ENCODE peak calls at places on chromosome 17, in four cellular contexts. G is WTC11, Q is MM.1S, P is fibroblast of lung. Y is an unnamed sample.

GRCh38 chr17:29710891-29711418 is 88.2 kb upstream of the CORO6 start:
- DNase-seq in G (no peak), P (peak; percentile 52), Q (no peak), Y (no peak)

GRCh38 chr17:82963104-82963950 is 116.1 kb upstream of the METRNL start:
- DNase-seq in P (peak; percentile 62), G (peak; percentile 86), Q (no peak), Y (peak; percentile 79)

GRCh38 chr17:68307443-68307842 is 16.1 kb downstream of the ARSG start:
- DNase-seq in Q (no peak), P (no peak), G (no peak), Y (no peak)

GRCh38 chr17:82959990-82960418 is 119.4 kb upstream of the METRNL start:
- DNase-seq in P (no peak), Q (no peak), G (no peak), Y (no peak)

GRCh38 chr17:45896803-45897693 is 2.7 kb downstream of the MAPT start:
- DNase-seq in P (no peak), G (peak; percentile 54), Q (no peak), Y (no peak)

GRCh38 chr17:83202002-83203000 is 122.9 kb downstream of the METRNL start:
- DNase-seq in Q (no peak), G (peak; percentile 7), P (no peak), Y (no peak)

GRCh38 chr17:82332669-82333278 is 792 bp downstream of the SECTM1 start:
- DNase-seq in G (no peak), Q (peak; percentile 71), P (peak; percentile 62), Y (peak; percentile 76)

GRCh38 chr17:79783891-79784290 is 5.9 kb downstream of the CBX2 start:
- DNase-seq in P (no peak), Q (no peak), G (no peak), Y (no peak)

GRCh38 chr17:32274101-32274500 is 8.5 kb downstream of the RHBDL3 start:
- DNase-seq in G (no peak), Q (no peak), P (no peak), Y (no peak)

GRCh38 chr17:56863974-56864373 is 30.0 kb downstream of the DGKE start:
- DNase-seq in Q (no peak), G (no peak), P (no peak), Y (no peak)

GRCh38 chr17:56868716-56869115 is 34.8 kb downstream of the DGKE start:
- DNase-seq in Q (no peak), P (no peak), G (no peak), Y (no peak)

GRCh38 chr17:56866076-56866475 is 32.1 kb downstream of the DGKE start:
- DNase-seq in P (no peak), G (no peak), Q (no peak), Y (no peak)

GRCh38 chr17:56867948-56868376 is 34.0 kb downstream of the DGKE start:
- DNase-seq in P (peak; percentile 30), G (no peak), Q (no peak), Y (no peak)

GRCh38 chr17:56866496-56866895 is 32.5 kb downstream of the DGKE start:
- DNase-seq in G (no peak), P (no peak), Q (no peak), Y (no peak)
- TF ChIP-seq CTCF in G (no peak), P (no peak), Q (peak; percentile 6), Y (no peak)

GRCh38 chr17:71983828-71984227 is 137.0 kb upstream of the SOX9 start:
- DNase-seq in P (no peak), G (no peak), Q (no peak), Y (no peak)
- TF ChIP-seq CTCF in P (no peak), G (no peak), Q (no peak), Y (no peak)

GRCh38 chr17:15456972-15457722 is 10.3 kb downstream of the CDRT4 start:
- DNase-seq in P (peak; percentile 87), Q (no peak), G (no peak), Y (no peak)
- TF ChIP-seq CTCF in P (peak; percentile 63), Q (no peak), G (no peak), Y (no peak)

DNA sequence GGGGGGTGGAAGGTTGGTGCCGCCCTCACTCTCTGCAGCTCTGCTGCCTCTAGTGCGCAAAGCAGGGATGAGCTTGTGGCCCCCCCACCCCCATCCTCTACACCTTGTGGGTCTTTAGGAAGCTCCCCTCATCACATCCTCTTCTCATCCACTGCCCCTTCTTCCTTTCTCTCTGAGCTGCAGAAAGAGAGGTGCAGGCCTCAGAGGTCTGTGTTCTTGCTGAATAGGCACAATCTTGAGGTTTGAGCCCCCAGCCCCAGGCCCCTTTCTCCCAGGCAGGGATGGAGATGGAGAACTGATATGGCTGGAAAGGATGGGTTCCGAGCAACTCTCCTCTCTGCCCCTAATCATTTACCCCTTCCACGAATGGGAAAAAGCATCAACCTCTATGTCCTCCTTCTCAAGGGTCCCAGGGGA is 2.6 kb downstream of the CACNA1G start:
- DNase-seq in Q (no peak), P (no peak), G (no peak), Y (no peak)
- TF ChIP-seq CTCF in Q (no peak), P (no peak), G (no peak), Y (no peak)

GRCh38 chr17:63024201-63024600 is 58.2 kb downstream of the TANC2 start:
- DNase-seq in G (no peak), Q (no peak), P (no peak), Y (no peak)

GRCh38 chr17:63024716-63025115 is 58.7 kb downstream of the TANC2 start:
- DNase-seq in P (peak; percentile 79), Q (no peak), G (no peak), Y (no peak)

GRCh38 chr17:63022567-63022966 is 56.5 kb downstream of the TANC2 start:
- DNase-seq in Q (no peak), P (no peak), G (no peak), Y (no peak)

GRCh38 chr17:63019138-63019873 is 53.3 kb downstream of the TANC2 start:
- DNase-seq in P (no peak), G (no peak), Q (no peak), Y (no peak)

GRCh38 chr17:63023049-63023448 is 57.0 kb downstream of the TANC2 start:
- DNase-seq in Q (no peak), P (no peak), G (no peak), Y (no peak)
- TF ChIP-seq CTCF in Q (no peak), P (no peak), G (no peak), Y (no peak)

GRCh38 chr17:44081681-44082080 is 11.1 kb downstream of the G6PC3 start:
- DNase-seq in P (peak; percentile 46), Q (no peak), G (no peak), Y (no peak)

GRCh38 chr17:44084921-44085320 is 14.4 kb downstream of the G6PC3 start:
- DNase-seq in P (no peak), Q (no peak), G (no peak), Y (no peak)

GRCh38 chr17:44084131-44084538 is 13.6 kb downstream of the G6PC3 start:
- DNase-seq in Q (peak; percentile 29), G (peak; percentile 69), P (no peak), Y (peak; percentile 45)

GRCh38 chr17:44082206-44082605 is 11.7 kb downstream of the G6PC3 start:
- DNase-seq in P (no peak), Q (no peak), G (no peak), Y (no peak)

DNA sequence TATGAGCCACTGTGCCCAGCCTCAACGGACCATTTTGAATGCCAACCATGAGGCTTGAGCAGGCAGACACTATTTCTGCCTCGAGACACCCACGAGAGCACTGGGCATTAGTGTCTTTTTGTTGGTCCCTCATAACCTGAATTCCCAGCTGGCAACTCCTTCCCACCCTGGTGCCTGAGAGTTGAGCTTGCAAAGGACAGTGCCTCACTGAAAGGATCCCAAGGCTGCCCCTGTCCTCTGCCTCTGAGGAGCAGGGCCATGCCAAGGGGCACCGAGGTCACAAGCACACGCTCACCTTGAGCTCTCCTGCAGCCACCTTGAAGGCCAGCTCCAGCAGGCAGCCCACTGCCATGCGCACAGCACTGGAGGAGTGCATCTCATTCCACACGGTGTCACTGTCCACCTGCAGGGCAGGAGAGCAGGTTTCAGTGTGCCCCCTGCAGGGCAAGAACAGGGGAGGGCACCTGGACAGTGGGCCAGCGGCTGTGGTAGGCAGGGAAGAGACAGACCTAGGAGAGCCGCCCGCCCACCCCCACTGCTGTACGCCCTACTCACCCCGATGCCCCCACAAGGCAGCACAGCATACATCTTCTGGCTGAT is 12.8 kb downstream of the G6PC3 start:
- DNase-seq in P (no peak), G (peak; percentile 26), Q (no peak), Y (no peak)
- TF ChIP-seq CTCF in P (no peak), G (no peak), Q (no peak), Y (peak; percentile 23)

GRCh38 chr17:66016231-66016630 is 175.7 kb downstream of the CEP112 start:
- DNase-seq in G (no peak), P (no peak), Q (no peak), Y (no peak)

GRCh38 chr17:66025551-66025950 is 166.4 kb downstream of the CEP112 start:
- DNase-seq in G (no peak), Q (no peak), P (peak; percentile 44), Y (no peak)

GRCh38 chr17:66018786-66019185 is 173.1 kb downstream of the CEP112 start:
- DNase-seq in Q (no peak), P (no peak), G (no peak), Y (no peak)

GRCh38 chr17:66021757-66022156 is 170.2 kb downstream of the CEP112 start:
- DNase-seq in G (no peak), P (no peak), Q (no peak), Y (no peak)
- TF ChIP-seq CTCF in G (peak; percentile 13), P (no peak), Q (peak; percentile 7), Y (no peak)

GRCh38 chr17:50516980-50517379 is 8.7 kb downstream of the MYCBPAP start:
- DNase-seq in Q (no peak), P (no peak), G (no peak), Y (no peak)

GRCh38 chr17:50517504-50518264 is 9.4 kb downstream of the MYCBPAP start:
- DNase-seq in Q (no peak), P (no peak), G (no peak), Y (no peak)

GRCh38 chr17:50520483-50520882 is 12.1 kb upstream of the EPN3 start:
- DNase-seq in P (no peak), Q (no peak), G (no peak), Y (no peak)

GRCh38 chr17:50519141-50519834 is 11.0 kb downstream of the MYCBPAP start:
- DNase-seq in G (no peak), P (no peak), Q (no peak), Y (no peak)

DNA sequence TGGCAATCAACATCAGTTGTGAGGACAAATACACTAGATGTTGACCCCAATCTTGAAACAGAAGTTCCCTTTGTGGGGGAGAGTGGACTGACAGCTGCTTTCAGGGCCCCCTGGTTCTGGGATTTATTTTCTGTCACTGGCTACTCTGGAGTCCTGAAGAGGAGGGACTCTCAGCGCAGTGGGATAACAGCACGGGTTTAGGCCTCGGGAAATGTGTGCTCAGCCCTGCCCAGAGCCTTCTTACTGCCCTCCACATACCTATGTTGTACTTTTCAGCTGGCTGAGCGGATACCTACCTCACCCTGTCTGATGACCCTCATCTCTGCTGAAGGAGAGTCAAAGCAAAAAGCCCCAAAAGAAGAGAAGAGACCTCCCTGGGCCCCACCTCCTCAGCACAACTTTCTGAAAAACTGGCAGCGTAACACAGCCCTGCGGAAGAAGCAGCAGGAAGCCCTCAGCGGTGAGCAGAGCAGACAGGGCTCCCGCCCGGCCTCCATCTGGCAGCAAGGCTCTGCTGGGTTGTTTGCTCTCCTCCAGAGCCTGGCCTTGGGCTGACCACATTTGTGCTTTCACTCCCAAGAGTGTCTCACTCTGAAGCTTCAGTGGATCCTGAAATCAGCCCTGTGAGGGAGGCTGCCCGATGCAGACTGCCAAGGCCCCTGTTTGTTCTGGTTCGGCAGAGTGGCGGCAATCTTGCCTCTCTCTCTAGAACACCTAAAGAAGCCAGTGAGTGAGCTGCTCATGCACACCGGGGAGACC is 10.2 kb downstream of the MYCBPAP start:
- DNase-seq in G (no peak), Q (no peak), P (no peak), Y (no peak)
- TF ChIP-seq CTCF in G (no peak), Q (no peak), P (no peak), Y (no peak)